ENCODE peak calls at places on chromosome 17, in six cellular contexts. X, N, U, H, A and I are unnamed samples.

GRCh38 chr17:27294689-27295630 is 1.0 kb downstream of the WSB1 start:
- DNase-seq in N (peak; percentile 63), H (peak; percentile 74), U (peak; percentile 39), X (peak; percentile 52), A (peak; percentile 91), I (peak; percentile 93)

GRCh38 chr17:4463818-4464501 is 30.2 kb downstream of the SPNS3 start:
- DNase-seq in H (no peak), U (no peak), A (no peak), X (no peak), N (no peak), I (no peak)

GRCh38 chr17:2982854-2983636 is 80.4 kb downstream of the OR1D5 start:
- DNase-seq in A (peak; percentile 42), H (peak; percentile 86), X (peak; percentile 88), N (no peak), U (peak; percentile 39), I (no peak)

GRCh38 chr17:60712675-60713074 is 35.0 kb downstream of the BCAS3 start:
- DNase-seq in N (no peak), A (no peak), U (no peak), H (no peak), X (no peak), I (no peak)

GRCh38 chr17:58991718-58992331 is 114.9 kb downstream of the TRIM37 start:
- DNase-seq in U (no peak), X (no peak), A (no peak), H (no peak), N (no peak), I (no peak)

GRCh38 chr17:72033311-72033710 is 87.5 kb upstream of the SOX9 start:
- DNase-seq in H (no peak), X (no peak), A (no peak), U (no peak), N (no peak), I (no peak)

GRCh38 chr17:50693041-50693682 is 14.6 kb downstream of the ANKRD40 start:
- DNase-seq in H (peak; percentile 33), N (no peak), X (no peak), U (no peak), A (no peak), I (no peak)

GRCh38 chr17:69878661-69879060 is 196.4 kb upstream of the KCNJ16 start:
- DNase-seq in N (no peak), X (no peak), H (no peak), A (no peak), U (no peak), I (no peak)

GRCh38 chr17:1533649-1534325 is 17.4 kb upstream of the INPP5K start:
- DNase-seq in H (no peak), U (no peak), A (no peak), X (no peak), N (no peak), I (no peak)

GRCh38 chr17:10616502-10617119 is 40.5 kb downstream of the MYH3 start:
- DNase-seq in N (peak; percentile 81), X (peak; percentile 75), U (peak; percentile 78), H (peak; percentile 90), A (peak; percentile 93), I (peak; percentile 67)

GRCh38 chr17:81870155-81870977 is 771 bp downstream of the ARHGDIA start:
- DNase-seq in N (peak; percentile 50), H (peak; percentile 78), U (no peak), A (peak; percentile 43), X (peak; percentile 42), I (peak; percentile 74)
- TF ChIP-seq POLR2A in N (no peak), H (no peak), U (no peak), A (no peak), X (no peak), I (no peak)

GRCh38 chr17:9239821-9240658 is 218.7 kb downstream of the NTN1 start:
- DNase-seq in U (peak; percentile 62), X (peak; percentile 83), A (peak; percentile 66), N (peak; percentile 86), H (peak; percentile 93), I (peak; percentile 81)
- TF ChIP-seq POLR2A in U (peak; percentile 66), X (peak; percentile 87), A (no peak), N (peak; percentile 54), H (peak; percentile 62), I (no peak)

DNA sequence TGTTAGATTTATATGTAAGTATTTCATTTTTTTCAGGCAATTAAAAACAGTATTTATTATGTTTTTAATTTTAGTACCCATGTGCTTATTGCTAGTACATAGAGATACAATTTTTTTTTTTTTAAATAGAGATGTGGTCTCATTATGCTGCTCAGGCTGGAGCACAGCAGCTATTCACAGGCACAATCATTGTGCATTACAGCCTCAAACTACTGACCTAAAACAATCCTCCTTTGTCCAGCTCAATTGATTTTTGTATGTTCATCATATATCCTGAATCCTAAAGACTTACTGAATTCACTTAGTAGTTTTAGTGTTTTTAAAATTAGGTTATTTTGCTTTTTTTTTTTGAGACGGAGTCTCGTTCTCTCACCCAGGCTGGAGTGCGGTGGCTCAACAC is 26.3 kb downstream of the SPECC1 start:
- DNase-seq in N (no peak), H (no peak), U (no peak), X (no peak), A (no peak), I (no peak)
- TF ChIP-seq POLR2A in N (no peak), H (no peak), U (no peak), X (no peak), A (no peak), I (no peak)

DNA sequence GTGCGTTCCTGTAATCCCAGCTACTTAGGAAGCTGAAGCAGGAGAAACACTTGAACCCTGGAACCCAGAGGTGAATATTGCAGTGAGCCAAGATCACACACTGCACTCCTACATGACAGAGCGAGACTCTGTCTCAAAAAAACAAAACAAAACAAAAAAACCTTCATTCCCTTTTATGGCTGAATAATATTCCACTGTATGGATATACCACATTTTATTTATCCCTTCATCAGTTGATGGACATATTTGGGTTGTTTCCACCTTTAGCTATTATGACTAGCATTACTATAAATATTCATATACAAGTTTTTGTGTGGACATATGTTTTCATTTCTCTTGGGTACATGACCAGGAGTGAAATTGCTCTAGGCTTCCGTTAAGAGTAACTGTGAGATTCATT is 30.9 kb upstream of the PRKCA start:
- DNase-seq in H (no peak), A (no peak), N (no peak), U (no peak), X (no peak), I (no peak)
- TF ChIP-seq POLR2A in H (no peak), A (no peak), N (no peak), U (no peak), X (no peak), I (no peak)

GRCh38 chr17:62650587-62650986 is 23.1 kb downstream of the MRC2 start:
- DNase-seq in N (no peak), U (no peak), H (no peak), A (no peak), X (no peak), I (no peak)

GRCh38 chr17:62649570-62649969 is 22.1 kb downstream of the MRC2 start:
- DNase-seq in X (no peak), N (no peak), U (no peak), H (no peak), A (no peak), I (no peak)

GRCh38 chr17:62653002-62653830 is 25.7 kb downstream of the MRC2 start:
- DNase-seq in N (peak; percentile 61), U (no peak), A (peak; percentile 44), H (peak; percentile 83), X (peak; percentile 74), I (peak; percentile 47)

GRCh38 chr17:62653831-62654829 is 26.7 kb downstream of the MRC2 start:
- DNase-seq in X (peak; percentile 78), A (peak; percentile 62), N (peak; percentile 25), H (peak; percentile 81), U (peak; percentile 52), I (peak; percentile 73)

DNA sequence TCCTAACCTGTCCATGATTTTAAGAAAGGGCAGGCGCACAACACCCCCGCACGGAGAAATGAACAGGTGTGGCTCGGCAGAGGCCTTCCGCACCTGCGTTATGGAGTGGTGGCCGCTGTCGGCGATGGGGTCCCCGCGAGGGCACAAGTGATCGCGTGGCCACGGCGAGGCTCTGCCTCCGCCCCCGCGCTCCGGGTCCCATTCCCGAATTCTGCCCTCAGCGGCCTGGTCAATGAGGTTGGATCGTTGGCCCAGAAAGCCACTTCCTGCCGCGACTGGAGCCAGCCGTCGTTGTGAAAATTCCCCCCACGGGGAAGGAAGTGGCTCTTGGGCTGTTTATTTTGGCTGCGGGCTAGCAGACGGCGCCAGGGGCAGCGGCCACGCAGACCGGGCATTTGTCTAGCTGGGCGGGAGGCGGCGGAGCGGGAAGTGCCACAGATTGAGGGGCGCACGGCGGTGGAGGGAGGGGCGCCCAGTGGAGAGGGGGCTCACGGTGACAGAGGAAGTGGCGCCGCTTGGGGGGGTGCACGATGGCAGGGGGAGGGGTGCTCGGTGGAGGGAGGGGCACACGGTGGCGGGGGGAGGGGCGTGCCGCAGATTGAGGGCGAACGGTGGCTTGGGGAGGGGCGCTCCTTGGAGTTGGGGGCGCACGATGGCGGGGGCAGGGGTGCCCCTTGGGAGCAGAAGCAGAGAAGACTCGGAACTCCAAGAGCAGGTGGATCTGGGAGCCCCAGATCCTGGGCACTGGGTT is 25.0 kb downstream of the MRC2 start:
- DNase-seq in X (peak; percentile 53), A (no peak), H (peak; percentile 82), U (no peak), N (peak; percentile 65), I (no peak)
- TF ChIP-seq POLR2A in X (no peak), A (no peak), H (no peak), U (no peak), N (peak; percentile 66), I (no peak)

GRCh38 chr17:16181581-16181980 is 33.8 kb downstream of the NCOR1 start:
- DNase-seq in H (no peak), U (no peak), X (no peak), N (no peak), A (no peak), I (no peak)
- TF ChIP-seq POLR2A in H (no peak), U (no peak), X (no peak), N (no peak), A (no peak), I (no peak)

GRCh38 chr17:48726916-48727286 is 1.6 kb downstream of the HOXB13 start:
- DNase-seq in H (peak; percentile 46), U (no peak), N (no peak), X (no peak), A (no peak), I (no peak)
- TF ChIP-seq POLR2A in H (no peak), U (no peak), N (no peak), X (no peak), A (no peak), I (no peak)

GRCh38 chr17:45313419-45313771 is 3.4 kb downstream of the MAP3K14 start:
- DNase-seq in H (no peak), U (no peak), N (no peak), A (no peak), X (no peak), I (no peak)

GRCh38 chr17:45310380-45311324 is 6.2 kb downstream of the MAP3K14 start:
- DNase-seq in N (peak; percentile 86), U (no peak), A (peak; percentile 59), H (no peak), X (no peak), I (peak; percentile 27)

GRCh38 chr17:45311406-45311761 is 5.4 kb downstream of the MAP3K14 start:
- DNase-seq in X (no peak), A (no peak), H (no peak), N (no peak), U (no peak), I (no peak)

GRCh38 chr17:45312477-45313418 is 4.1 kb downstream of the MAP3K14 start:
- DNase-seq in H (no peak), U (no peak), A (no peak), N (no peak), X (no peak), I (no peak)

GRCh38 chr17:45311762-45312476 is 4.9 kb downstream of the MAP3K14 start:
- DNase-seq in X (no peak), N (peak; percentile 80), A (peak; percentile 62), U (peak; percentile 32), H (no peak), I (peak; percentile 30)
- TF ChIP-seq POLR2A in X (no peak), N (peak; percentile 78), A (no peak), U (no peak), H (no peak), I (no peak)